ENCODE peak calls at places on chromosome 21, in four cellular contexts. D is GM12891, Z is GM12892, C is stomach. M is an unnamed sample.

GRCh38 chr21:22791986-22792560 is 1793.9 kb downstream of the NCAM2 start:
- DNase-seq in D (peak; percentile 5), Z (no peak), C (no peak), M (no peak)

GRCh38 chr21:34580181-34580700 is 34.7 kb downstream of the RCAN1 start:
- DNase-seq in D (no peak), Z (no peak), C (peak; percentile 59), M (no peak)

GRCh38 chr21:21114456-21114855 is 116.2 kb downstream of the NCAM2 start:
- DNase-seq in D (no peak), Z (no peak), C (no peak), M (no peak)

GRCh38 chr21:14541840-14542495 is 4.1 kb downstream of the SAMSN1 start:
- DNase-seq in D (no peak), Z (no peak), C (no peak), M (no peak)

GRCh38 chr21:33801424-33802405 is 113.9 kb downstream of the ATP5PO start:
- DNase-seq in D (no peak), Z (no peak), C (peak; percentile 46), M (no peak)

GRCh38 chr21:18951291-18952038 is 547.9 kb upstream of the TMPRSS15 start:
- DNase-seq in D (no peak), Z (no peak), C (no peak), M (no peak)

GRCh38 chr21:33383056-33383888 is 19.9 kb upstream of the IFNGR2 start:
- DNase-seq in D (no peak), Z (peak; percentile 45), C (peak; percentile 68), M (no peak)

GRCh38 chr21:35002879-35003722 is 46.0 kb downstream of the RUNX1 start:
- DNase-seq in D (no peak), Z (no peak), C (no peak), M (no peak)

GRCh38 chr21:22536511-22536910 is 1538.3 kb downstream of the NCAM2 start:
- DNase-seq in D (no peak), Z (no peak), C (no peak), M (no peak)

GRCh38 chr21:42228709-42229220 is 9.8 kb downstream of the ABCG1 start:
- DNase-seq in D (no peak), Z (no peak), C (no peak), M (no peak)
- TF ChIP-seq POLR2AphosphoS5 in D (no peak), Z (no peak), C (no peak), M (no peak)

GRCh38 chr21:36260030-36260787 is 59.8 kb upstream of the MORC3 start:
- DNase-seq in D (peak; percentile 44), Z (no peak), C (peak; percentile 33), M (no peak)
- TF ChIP-seq POLR2AphosphoS5 in D (no peak), Z (no peak), C (no peak), M (no peak)

DNA sequence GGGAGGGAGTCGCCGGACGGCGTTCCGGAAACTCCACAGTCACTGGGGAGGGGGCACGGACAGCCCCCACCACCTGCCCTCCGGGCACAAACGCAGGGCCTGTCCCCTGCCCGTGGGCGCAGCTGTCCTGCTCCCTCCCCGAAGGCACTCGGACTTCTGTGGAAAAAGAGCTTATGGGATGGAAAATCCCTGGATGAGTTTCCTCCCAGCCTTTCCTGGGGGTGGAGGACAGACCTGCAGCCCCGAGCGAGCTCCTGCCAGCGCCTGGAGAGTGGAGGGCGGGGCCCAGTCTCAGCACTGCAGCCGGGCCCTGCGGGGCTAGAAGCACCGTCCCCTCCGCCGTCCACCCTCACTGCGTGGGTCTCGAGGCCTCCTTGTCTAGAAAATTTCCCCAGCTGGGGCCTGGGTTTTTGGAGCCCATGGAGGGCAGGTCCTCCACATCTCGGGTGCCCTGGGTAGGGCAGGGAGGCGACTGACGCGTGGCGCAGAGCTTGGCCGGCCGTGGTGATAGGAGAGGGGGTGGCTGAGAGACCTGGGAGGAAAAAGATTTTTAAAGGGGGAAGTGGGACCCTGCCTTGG is 6.5 kb upstream of the COL6A1 start:
- DNase-seq in D (no peak), Z (no peak), C (peak; percentile 31), M (peak; percentile 82)
- TF ChIP-seq POLR2AphosphoS5 in D (no peak), Z (no peak), C (no peak), M (peak; percentile 27)

GRCh38 chr21:32329331-32329730 is 30.7 kb downstream of the MRAP start:
- DNase-seq in D (no peak), Z (no peak), C (no peak), M (no peak)
- TF ChIP-seq POLR2AphosphoS5 in D (no peak), Z (no peak), C (no peak), M (peak; percentile 27)

GRCh38 chr21:45596704-45597318 is 46.7 kb upstream of the PCBP3 start:
- DNase-seq in D (peak; percentile 68), Z (peak; percentile 76), C (peak; percentile 81), M (no peak)
- TF ChIP-seq POLR2AphosphoS5 in D (no peak), Z (no peak), C (no peak), M (no peak)

GRCh38 chr21:16534408-16535099 is 804.8 kb downstream of the USP25 start:
- DNase-seq in D (no peak), Z (no peak), C (peak; percentile 29), M (no peak)
- TF ChIP-seq POLR2AphosphoS5 in D (no peak), Z (no peak), C (peak; percentile 32), M (no peak)

GRCh38 chr21:43355196-43355924 is 71.6 kb downstream of the SIK1 start:
- DNase-seq in D (no peak), Z (no peak), C (no peak), M (no peak)
- TF ChIP-seq POLR2AphosphoS5 in D (no peak), Z (no peak), C (no peak), M (no peak)

GRCh38 chr21:29639366-29640232 is 300.2 kb downstream of the GRIK1 start:
- DNase-seq in D (no peak), Z (no peak), C (no peak), M (no peak)
- TF ChIP-seq POLR2AphosphoS5 in D (no peak), Z (no peak), C (no peak), M (no peak)

GRCh38 chr21:26097475-26097874 is 73.1 kb downstream of the APP start:
- DNase-seq in D (no peak), Z (no peak), C (no peak), M (no peak)
- TF ChIP-seq POLR2AphosphoS5 in D (no peak), Z (no peak), C (no peak), M (no peak)

M was measured in upper lobe of left lung.